ENCODE peak calls at places on chromosomes 3 and 15, in nine cellular contexts. M is AG09309; H is NCI-H1436 treated with DMSO at 0.1 percent for 48 hours; Z is COR-L47; A is DMS79; C is C1 segment of cervical spinal cord; E is CD4-positive, CD25-positive, alpha-beta regulatory T cell; Y is iPS-NIHi11; R is activated naive CD4-positive, alpha-beta T cell treated with Interleukin-2 at 50 U/mL for 16 hours. L is an unnamed sample.
A peak's percentile ranks its signal among the peaks of the same experiment; 100 is the strongest.

GRCh38 chr15:101193063-101193712 is 58.7 kb downstream of the CHSY1 start:
- DNase-seq in M (no peak), H (no peak), Z (no peak), A (no peak), C (no peak), E (no peak), Y (no peak), R (no peak), L (peak; percentile 60)

GRCh38 chr15:48049736-48050135 is 71.1 kb upstream of the SLC24A5 start:
- DNase-seq in M (no peak), H (no peak), Z (no peak), A (no peak), C (no peak), E (no peak), Y (no peak), R (no peak), L (no peak)

GRCh38 chr3:54756330-54756731 is 171.5 kb downstream of the LRTM1 start:
- DNase-seq in M (peak; percentile 74), H (no peak), Z (no peak), A (peak; percentile 35), C (no peak), E (no peak), Y (no peak), R (no peak), L (no peak)

GRCh38 chr3:197168606-197169005 is 129.8 kb downstream of the DLG1 start:
- DNase-seq in M (peak; percentile 24), H (no peak), Z (no peak), A (no peak), C (no peak), E (no peak), Y (no peak), R (no peak), L (no peak)

GRCh38 chr3:44076221-44076829 is 165.4 kb upstream of the TOPAZ1 start:
- DNase-seq in M (no peak), H (no peak), Z (no peak), A (no peak), C (no peak), E (no peak), Y (peak; percentile 16), R (no peak), L (peak; percentile 59)

GRCh38 chr3:159791336-159791735 is 197.3 kb upstream of the IL12A start:
- DNase-seq in M (no peak), H (no peak), Z (no peak), A (no peak), C (no peak), E (no peak), Y (no peak), R (no peak), L (peak; percentile 63)

GRCh38 chr3:189340680-189341460 is 169.1 kb downstream of the TPRG1 start:
- DNase-seq in M (no peak), H (peak; percentile 24), Z (no peak), A (no peak), C (no peak), E (peak; percentile 30), Y (peak; percentile 34), R (no peak), L (peak; percentile 79)

GRCh38 chr3:185070491-185071335 is 82.1 kb downstream of the C3orf70 start:
- DNase-seq in M (no peak), H (no peak), Z (no peak), A (no peak), C (peak; percentile 12), E (no peak), Y (peak; percentile 71), R (no peak), L (peak; percentile 90)

GRCh38 chr3:124172846-124173245 is 180.9 kb upstream of the ROPN1 start:
- DNase-seq in M (no peak), H (no peak), Z (no peak), A (no peak), C (no peak), E (no peak), Y (no peak), R (no peak), L (no peak)

GRCh38 chr3:99626415-99626788 is 12.0 kb upstream of the COL8A1 start:
- DNase-seq in M (no peak), H (no peak), Z (no peak), A (no peak), C (no peak), E (no peak), Y (no peak), R (no peak), L (no peak)